ENCODE peak calls at places on chromosomes 4 and X, in nine cellular contexts. D is GM12891, U is spleen, Q is adrenal gland, Y is tibial nerve, R is H54, T is ovary, J is esophagus squamous epithelium, S is upper lobe of left lung. B is an unnamed sample.

GRCh38 chrX:42289492-42290385 is 366.4 kb upstream of the CASK start:
- DNase-seq in U (no peak), Q (no peak), T (no peak), J (no peak), Y (no peak), R (no peak), S (no peak), D (no peak), B (no peak)

GRCh38 chr4:138941037-138941436 is 74.5 kb upstream of the NOCT start:
- DNase-seq in D (no peak), T (no peak), S (no peak), J (no peak), U (no peak), Y (no peak), R (no peak), Q (no peak), B (no peak)

GRCh38 chrX:40470830-40471429 is 109.8 kb upstream of the ATP6AP2 start:
- DNase-seq in S (no peak), Q (no peak), U (no peak), Y (no peak), R (no peak), J (no peak), D (no peak), T (no peak), B (no peak)

GRCh38 chr4:141971854-141972253 is 335.5 kb downstream of the IL15 start:
- DNase-seq in Q (no peak), D (no peak), J (no peak), T (no peak), S (no peak), R (no peak), Y (no peak), U (no peak), B (no peak)

GRCh38 chrX:45806410-45807121 is 605.9 kb upstream of the DIPK2B start:
- DNase-seq in R (no peak), D (peak), Y (no peak), U (no peak), J (no peak), S (no peak), Q (no peak), T (no peak), B (no peak)

GRCh38 chrX:72306851-72307645 is 1.3 kb upstream of the CITED1 start:
- DNase-seq in T (no peak), Y (peak), D (no peak), Q (peak), R (peak), J (no peak), U (peak), S (peak), B (peak)

GRCh38 chrX:130523460-130524394 is 121.9 kb downstream of the RBMX2 start:
- DNase-seq in Y (peak), Q (no peak), S (peak), J (no peak), T (peak), R (peak), D (peak), U (no peak), B (peak)

GRCh38 chr4:80221161-80221560 is 23.9 kb downstream of the PRDM8 start:
- DNase-seq in T (no peak), Q (no peak), U (no peak), S (no peak), J (no peak), D (no peak), Y (no peak), R (no peak), B (no peak)

GRCh38 chr4:74391346-74391745 is 26.4 kb downstream of the EREG start:
- DNase-seq in Q (no peak), J (no peak), D (no peak), T (no peak), R (no peak), U (no peak), S (no peak), Y (no peak), B (no peak)

GRCh38 chr4:153486281-153487151 is 20.4 kb downstream of the TMEM131L start:
- DNase-seq in T (no peak), R (peak), Q (no peak), S (no peak), Y (no peak), D (no peak), J (no peak), U (no peak), B (peak)

GRCh38 chr4:109046549-109047171 is 255.8 kb downstream of the COL25A1 start:
- DNase-seq in S (no peak), R (no peak), J (no peak), U (no peak), Q (peak), Y (no peak), D (no peak), T (peak), B (no peak)

GRCh38 chr4:25815586-25815985 is 47.2 kb downstream of the SEL1L3 start:
- DNase-seq in Q (no peak), T (no peak), Y (no peak), U (no peak), S (no peak), R (no peak), D (no peak), J (no peak), B (no peak)

GRCh38 chrX:119423631-119424030 is 24.5 kb downstream of the SLC25A43 start:
- DNase-seq in T (no peak), J (no peak), D (no peak), Y (no peak), S (no peak), U (no peak), Q (no peak), R (no peak), B (no peak)
- TF ChIP-seq POLR2A in T (no peak), J (no peak), D (no peak), Y (no peak), S (no peak), U (no peak), Q (no peak), R (no peak), B (no peak)

DNA sequence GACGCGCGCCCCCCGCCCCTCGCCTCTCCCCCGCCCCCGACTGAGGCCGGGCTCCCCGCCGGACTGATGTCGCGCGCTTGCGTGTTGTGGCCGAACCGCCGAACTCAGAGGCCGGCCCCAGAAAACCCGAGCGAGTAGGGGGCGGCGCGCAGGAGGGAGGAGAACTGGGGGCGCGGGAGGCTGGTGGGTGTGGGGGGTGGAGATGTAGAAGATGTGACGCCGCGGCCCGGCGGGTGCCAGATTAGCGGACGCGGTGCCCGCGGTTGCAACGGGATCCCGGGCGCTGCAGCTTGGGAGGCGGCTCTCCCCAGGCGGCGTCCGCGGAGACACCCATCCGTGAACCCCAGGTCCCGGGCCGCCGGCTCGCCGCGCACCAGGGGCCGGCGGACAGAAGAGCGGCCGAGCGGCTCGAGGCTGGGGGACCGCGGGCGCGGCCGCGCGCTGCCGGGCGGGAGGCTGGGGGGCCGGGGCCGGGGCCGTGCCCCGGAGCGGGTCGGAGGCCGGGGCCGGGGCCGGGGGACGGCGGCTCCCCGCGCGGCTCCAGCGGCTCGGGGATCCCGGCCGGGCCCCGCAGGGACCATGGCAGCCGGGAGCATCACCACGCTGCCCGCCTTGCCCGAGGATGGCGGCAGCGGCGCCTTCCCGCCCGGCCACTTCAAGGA is at the start of gene FGF2:
- DNase-seq in U (peak), Q (peak), T (peak), S (peak), J (no peak), R (no peak), D (peak), Y (peak), B (peak)
- TF ChIP-seq POLR2A in U (no peak), Q (no peak), T (peak), S (no peak), J (no peak), R (peak), D (no peak), Y (peak), B (no peak)

DNA sequence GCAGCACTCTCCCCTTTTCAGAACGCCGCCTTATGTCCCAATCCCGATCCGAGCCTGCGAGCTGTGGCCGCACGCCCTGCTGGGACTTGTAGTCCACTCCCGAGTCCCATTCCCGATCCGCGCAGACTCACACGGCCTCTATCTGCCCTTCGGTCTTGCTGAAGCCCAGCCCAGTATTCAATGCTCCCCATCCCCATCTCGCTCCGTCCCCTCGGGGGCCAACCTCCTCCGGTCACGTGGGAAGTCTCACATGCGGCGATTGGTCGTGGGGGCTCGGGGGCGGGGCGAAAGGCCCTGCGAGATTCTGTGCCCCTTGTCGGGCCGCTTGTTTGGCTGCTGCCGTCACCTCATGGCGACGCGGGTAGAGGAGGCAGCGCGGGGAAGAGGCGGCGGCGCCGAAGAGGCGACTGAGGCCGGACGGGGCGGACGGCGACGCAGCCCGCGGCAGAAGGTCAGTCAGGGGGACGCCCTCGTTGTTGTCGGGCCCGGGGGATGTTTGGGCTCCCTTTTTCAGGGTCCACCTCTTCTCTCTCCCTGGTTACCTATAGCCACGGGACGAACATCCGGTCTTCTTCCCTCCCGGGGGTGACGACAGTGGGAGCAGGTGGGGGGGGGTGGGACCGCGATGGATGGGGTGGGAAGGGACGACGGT is at the start of gene TXLNG:
- DNase-seq in Y (peak), D (peak), R (peak), T (peak), Q (peak), U (peak), J (peak), S (peak), B (peak)
- TF ChIP-seq POLR2A in Y (peak), D (peak), R (peak), T (peak), Q (peak), U (no peak), J (no peak), S (peak), B (peak)

GRCh38 chr4:55545133-55545532 is 1.6 kb downstream of the CLOCK start:
- DNase-seq in J (no peak), T (no peak), S (no peak), Q (no peak), D (no peak), R (no peak), U (no peak), Y (no peak), B (no peak)

GRCh38 chr4:55547918-55548317 is 1.2 kb upstream of the CLOCK start:
- DNase-seq in S (no peak), Q (no peak), T (no peak), U (no peak), Y (no peak), D (no peak), J (no peak), R (no peak), B (no peak)

GRCh38 chr4:55547461-55547770 is 707 bp upstream of the CLOCK start:
- DNase-seq in U (peak), D (no peak), Q (no peak), T (peak), Y (no peak), J (no peak), S (peak), R (no peak), B (no peak)

GRCh38 chr4:55546633-55547460 is at the start of gene CLOCK:
- DNase-seq in Y (peak), D (peak), S (peak), R (peak), J (peak), T (peak), Q (peak), U (peak), B (peak)

GRCh38 chr4:55545681-55546632 is 752 bp downstream of the CLOCK start:
- DNase-seq in R (peak), T (peak), J (peak), U (peak), D (peak), Q (peak), S (peak), Y (peak), B (peak)
- TF ChIP-seq POLR2A in R (peak), T (peak), J (no peak), U (no peak), D (peak), Q (peak), S (peak), Y (no peak), B (no peak)

GRCh38 chr4:3082915-3083515 is 8.5 kb downstream of the HTT start:
- DNase-seq in D (no peak), T (no peak), S (no peak), Y (no peak), U (no peak), J (no peak), Q (no peak), R (no peak), B (no peak)

GRCh38 chr4:3077796-3078195 is 3.3 kb downstream of the HTT start:
- DNase-seq in U (peak), R (no peak), D (no peak), Y (no peak), S (no peak), Q (no peak), T (no peak), J (no peak), B (no peak)

GRCh38 chr4:3075652-3075981 is 1.1 kb downstream of the HTT start:
- DNase-seq in Y (no peak), D (no peak), S (no peak), T (no peak), R (no peak), Q (no peak), U (no peak), J (no peak), B (no peak)

GRCh38 chr4:3083732-3084131 is 9.3 kb downstream of the HTT start:
- DNase-seq in J (no peak), Q (no peak), Y (no peak), T (no peak), R (no peak), S (no peak), U (no peak), D (no peak), B (no peak)

GRCh38 chr4:3079694-3080123 is 5.2 kb downstream of the HTT start:
- DNase-seq in T (no peak), R (no peak), Y (no peak), Q (no peak), U (peak), J (no peak), D (no peak), S (no peak), B (no peak)
- TF ChIP-seq POLR2A in T (no peak), R (no peak), Y (no peak), Q (no peak), U (no peak), J (no peak), D (no peak), S (no peak), B (no peak)

GRCh38 chr4:140150886-140151699 is 2.9 kb downstream of the MAML3 start:
- DNase-seq in S (peak), U (peak), Q (peak), T (peak), R (peak), J (no peak), Y (peak), D (peak), B (peak)
- TF ChIP-seq POLR2A in S (peak), U (peak), Q (peak), T (peak), R (peak), J (no peak), Y (peak), D (no peak), B (peak)

DNA sequence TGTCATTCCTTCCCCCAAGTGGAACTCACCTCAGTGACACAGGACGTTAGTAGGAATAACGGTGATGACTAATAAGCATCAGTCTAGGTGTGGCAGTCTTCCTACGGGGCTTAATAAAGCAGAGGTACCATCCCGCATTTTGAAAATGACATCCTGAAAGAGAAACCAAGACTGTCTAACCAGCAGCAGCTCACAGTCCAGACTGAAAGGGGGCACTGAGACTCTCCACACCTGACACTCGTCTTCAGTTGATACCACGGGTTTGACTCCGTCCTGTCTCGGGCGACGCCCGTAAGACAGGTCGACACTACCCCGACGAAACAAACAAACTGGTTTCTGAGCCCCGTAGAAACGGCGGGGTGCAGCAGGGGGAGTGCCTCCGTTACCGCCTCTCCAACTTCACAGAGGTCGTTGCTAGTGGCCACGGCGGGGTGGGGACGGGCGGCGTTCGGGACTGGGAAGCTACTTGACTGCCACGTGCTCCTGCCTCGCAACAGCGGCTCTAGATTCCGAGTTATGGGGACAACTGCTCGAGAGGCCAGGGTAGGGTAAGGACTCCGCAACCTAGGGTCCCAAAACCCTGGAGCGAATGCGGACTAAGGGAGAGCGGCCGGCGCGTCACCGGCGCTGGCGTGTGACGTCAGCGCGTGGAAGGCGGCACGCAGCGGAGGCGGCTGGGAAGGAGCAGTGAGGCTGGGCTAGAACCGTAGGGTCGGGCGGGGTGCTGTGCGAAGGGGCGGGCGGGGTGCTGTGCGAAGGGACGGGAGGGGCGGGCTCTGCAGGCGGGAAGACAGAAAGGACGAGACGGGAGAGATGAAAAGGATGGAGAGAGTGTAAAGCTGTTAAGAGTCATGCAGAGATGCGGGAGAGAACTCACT is at the start of gene NEK1:
- DNase-seq in T (peak), S (peak), J (peak), U (peak), R (peak), Q (peak), D (peak), Y (peak), B (peak)
- TF ChIP-seq POLR2A in T (peak), S (peak), J (no peak), U (peak), R (peak), Q (peak), D (peak), Y (peak), B (peak)

GRCh38 chr4:169268951-169269781 is 1.6 kb downstream of the SH3RF1 start:
- DNase-seq in Y (no peak), T (no peak), S (no peak), D (no peak), J (no peak), R (no peak), U (no peak), Q (peak), B (peak)
- TF ChIP-seq POLR2A in Y (no peak), T (no peak), S (no peak), D (no peak), J (no peak), R (no peak), U (no peak), Q (no peak), B (peak)

DNA sequence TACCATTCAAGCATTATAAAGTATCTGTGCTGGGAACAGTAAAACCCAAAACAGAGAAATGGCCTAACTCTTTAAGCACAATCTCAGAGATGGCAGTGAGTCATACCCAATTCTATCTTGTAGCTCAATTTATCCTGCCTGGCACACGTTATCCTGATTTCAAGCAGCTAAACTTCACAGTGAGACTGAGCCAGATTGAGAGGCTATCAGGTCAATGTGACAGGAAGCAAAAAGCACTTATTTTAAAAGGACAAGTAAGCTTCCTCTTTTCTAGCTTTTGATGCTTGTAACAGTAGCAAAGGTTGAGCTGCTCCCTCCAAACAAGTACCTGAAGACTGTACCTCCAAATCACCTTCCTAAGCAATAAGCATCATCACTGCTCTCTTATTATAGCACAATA is 324.9 kb downstream of the NAF1 start:
- DNase-seq in U (no peak), Q (no peak), T (no peak), R (no peak), D (no peak), Y (no peak), J (no peak), S (no peak), B (no peak)
- TF ChIP-seq POLR2A in U (no peak), Q (no peak), T (no peak), R (no peak), D (no peak), Y (no peak), J (no peak), S (no peak), B (no peak)

GRCh38 chr4:57109847-57110634 is at the start of gene IGFBP7:
- DNase-seq in Y (peak), Q (no peak), T (peak), D (peak), S (peak), J (no peak), R (peak), U (peak), B (peak)
- TF ChIP-seq POLR2A in Y (peak), Q (peak), T (peak), D (no peak), S (peak), J (no peak), R (peak), U (no peak), B (peak)

B was measured in thyroid gland.